ENCODE peak calls at places on chromosomes 2 and 18, in six cellular contexts. E is esophagus squamous epithelium; S is CD8-positive, alpha-beta memory T cell; D is WERI-Rb-1; O is left ventricle myocardium inferior; B is naive thymus-derived CD4-positive, alpha-beta T cell. N is an unnamed sample. For H3K36me3, the result is how much of the 10 kb centered on the place peaks cover.

GRCh38 chr2:96952976-96953610 is 33.3 kb downstream of the FAM178B start:
- DNase-seq in O (no peak), B (no peak), S (no peak), E (no peak), D (no peak), N (no peak)

GRCh38 chr2:217853301-217853881 is 149.4 kb downstream of the TNS1 start:
- DNase-seq in B (no peak), O (no peak), D (no peak), S (no peak), E (no peak), N (no peak)

GRCh38 chr18:58591286-58591685 is 37.6 kb downstream of the ALPK2 start:
- DNase-seq in D (no peak), S (no peak), B (no peak), O (no peak), E (no peak), N (no peak)

GRCh38 chr2:51990684-51991083 is 958.8 kb upstream of the NRXN1 start:
- DNase-seq in E (no peak), B (no peak), D (no peak), S (no peak), O (no peak), N (no peak)

GRCh38 chr2:10538224-10538894 is 90.2 kb upstream of the ODC1 start:
- DNase-seq in S (no peak), D (no peak), B (no peak), O (no peak), E (no peak), N (no peak)

GRCh38 chr18:24187049-24187448 is 48.2 kb downstream of the CABYR start:
- DNase-seq in D (no peak), S (no peak), B (no peak), E (no peak), O (no peak), N (no peak)

GRCh38 chr2:37890893-37891495 is 34.1 kb upstream of the RMDN2 start:
- DNase-seq in S (peak), D (peak), O (peak), B (peak), E (no peak), N (peak)

GRCh38 chr18:45050712-45051639 is 370.3 kb downstream of the SETBP1 start:
- DNase-seq in D (no peak), S (no peak), E (no peak), B (no peak), O (no peak), N (no peak)

GRCh38 chr2:227499971-227500630 is 28.1 kb downstream of the AGFG1 start:
- DNase-seq in B (no peak), E (no peak), O (no peak), S (no peak), D (no peak), N (no peak)

GRCh38 chr2:187415449-187415848 is 32.6 kb downstream of the CALCRL start:
- DNase-seq in B (no peak), D (no peak), E (no peak), O (no peak), S (no peak), N (no peak)

GRCh38 chr2:234678721-234679120 is 181.8 kb upstream of the ARL4C start:
- DNase-seq in D (peak), E (no peak), O (no peak), S (no peak), B (no peak), N (no peak)
- H3K4me3 ChIP-seq in D (no peak), E (no peak), O (no peak), S (no peak), B (no peak), N (no peak)

GRCh38 chr18:195651-196050 is 37.3 kb downstream of the USP14 start:
- DNase-seq in E (no peak), O (no peak), S (no peak), D (no peak), B (no peak), N (no peak)

GRCh38 chr18:199768-200167 is 41.4 kb downstream of the USP14 start:
- DNase-seq in E (no peak), O (no peak), D (no peak), B (no peak), S (no peak), N (no peak)

DNA sequence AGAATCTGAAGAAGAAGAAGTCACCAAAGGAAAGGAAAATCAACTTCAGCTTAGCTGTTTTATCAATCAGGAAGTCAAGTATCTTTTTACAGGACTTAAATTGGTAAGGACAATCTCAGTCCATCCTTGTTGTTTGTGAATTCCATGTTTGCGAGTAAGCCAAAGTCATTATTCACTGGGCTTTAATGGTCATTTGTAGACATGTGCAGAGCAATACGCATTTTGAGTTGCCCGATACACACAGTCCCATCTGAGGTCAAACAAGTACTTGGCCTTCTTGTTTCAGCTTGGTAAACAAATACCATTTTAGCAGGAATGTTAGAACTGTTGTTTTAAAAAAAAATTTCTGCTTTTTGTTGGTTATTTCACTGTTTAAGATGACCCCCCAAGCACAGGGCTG is 40.9 kb downstream of the USP14 start:
- DNase-seq in S (no peak), O (no peak), D (no peak), E (no peak), B (no peak), N (no peak)
- H3K36me3 ChIP-seq in S (under half), O (half or more), D (under half), E (under half), B (half or more), N (under half)

GRCh38 chr2:172460780-172461201 is 33.4 kb downstream of the ITGA6 start:
- DNase-seq in E (no peak), B (no peak), O (no peak), D (no peak), S (no peak), N (no peak)
- H3K27ac ChIP-seq in E (no peak), B (peak), O (peak), D (no peak), S (no peak), N (no peak)

GRCh38 chr2:39530423-39530866 is 93.4 kb upstream of the MAP4K3 start:
- DNase-seq in E (no peak), O (no peak), D (no peak), S (no peak), B (no peak), N (no peak)

GRCh38 chr2:39529836-39530235 is 92.8 kb upstream of the MAP4K3 start:
- DNase-seq in S (no peak), E (no peak), B (no peak), D (no peak), O (no peak), N (no peak)

GRCh38 chr2:39531220-39531777 is 94.2 kb upstream of the MAP4K3 start:
- DNase-seq in B (no peak), S (no peak), D (no peak), E (no peak), O (no peak), N (no peak)

GRCh38 chr2:39525636-39526412 is 88.7 kb upstream of the MAP4K3 start:
- DNase-seq in E (no peak), B (no peak), D (no peak), O (no peak), S (no peak), N (no peak)

GRCh38 chr2:39528701-39529100 is 91.6 kb upstream of the MAP4K3 start:
- DNase-seq in D (no peak), B (no peak), O (no peak), E (no peak), S (no peak), N (no peak)
- H3K4me3 ChIP-seq in D (no peak), B (no peak), O (no peak), E (no peak), S (no peak), N (no peak)